ENCODE peak calls at places on chromosome 5, in five cellular contexts. Z is ovary, P is adrenal gland, N is uterus, F is GM12891. I is an unnamed sample.

GRCh38 chr5:131067596-131067995 is 97.5 kb downstream of the HINT1 start:
- DNase-seq in Z (no peak), P (no peak), N (no peak), F (no peak), I (no peak)

GRCh38 chr5:76742586-76742985 is 26.7 kb downstream of the F2R start:
- DNase-seq in Z (no peak), P (no peak), N (no peak), F (no peak), I (no peak)

GRCh38 chr5:112419596-112420110 is 576 bp upstream of the EPB41L4A start:
- DNase-seq in Z (peak; percentile 62), P (peak; percentile 73), N (peak; percentile 42), F (peak; percentile 30), I (peak; percentile 86)

GRCh38 chr5:127849436-127849835 is 146.2 kb downstream of the CCDC192 start:
- DNase-seq in Z (no peak), P (no peak), N (no peak), F (no peak), I (no peak)

GRCh38 chr5:154831451-154831850 is 19.0 kb downstream of the FAXDC2 start:
- DNase-seq in Z (no peak), P (no peak), N (no peak), F (no peak), I (no peak)

GRCh38 chr5:83022334-83022733 is 54.9 kb downstream of the TMEM167A start:
- DNase-seq in Z (no peak), P (no peak), N (no peak), F (no peak), I (no peak)

GRCh38 chr5:95422842-95423241 is 31.7 kb downstream of the FAM81B start:
- DNase-seq in Z (no peak), P (peak; percentile 29), N (no peak), F (no peak), I (no peak)

GRCh38 chr5:78008356-78008967 is 232.3 kb upstream of the TBCA start:
- DNase-seq in Z (no peak), P (peak; percentile 32), N (no peak), F (no peak), I (no peak)

GRCh38 chr5:102277059-102277621 is 18.9 kb downstream of the SLCO4C1 start:
- DNase-seq in Z (no peak), P (no peak), N (no peak), F (no peak), I (no peak)

GRCh38 chr5:151214614-151215545 is 9.0 kb downstream of the CCDC69 start:
- DNase-seq in Z (no peak), P (peak; percentile 88), N (no peak), F (peak; percentile 43), I (peak; percentile 94)

GRCh38 chr5:159263569-159263905 is 447 bp downstream of the UBLCP1 start:
- DNase-seq in Z (no peak), P (no peak), N (no peak), F (no peak), I (no peak)

GRCh38 chr5:96144289-96144688 is 182.6 kb upstream of the ELL2 start:
- DNase-seq in Z (no peak), P (no peak), N (no peak), F (no peak), I (no peak)

GRCh38 chr5:118553662-118554061 is 434.7 kb downstream of the DTWD2 start:
- DNase-seq in Z (no peak), P (no peak), N (no peak), F (no peak), I (no peak)

GRCh38 chr5:131515348-131515747 is 119.7 kb downstream of the RAPGEF6 start:
- DNase-seq in Z (no peak), P (no peak), N (no peak), F (no peak), I (no peak)

GRCh38 chr5:51404256-51404655 is 21.0 kb downstream of the ISL1 start:
- DNase-seq in Z (no peak), P (no peak), N (no peak), F (no peak), I (no peak)

GRCh38 chr5:149658299-149658698 is 71.8 kb upstream of the PPARGC1B start:
- DNase-seq in Z (no peak), P (no peak), N (no peak), F (no peak), I (no peak)

GRCh38 chr5:55191165-55191564 is 18.2 kb upstream of the CDC20B start:
- DNase-seq in Z (no peak), P (no peak), N (no peak), F (no peak), I (no peak)

GRCh38 chr5:65418661-65419060 is 63.1 kb downstream of the ADAMTS6 start:
- DNase-seq in Z (no peak), P (no peak), N (no peak), F (no peak), I (no peak)

GRCh38 chr5:135185461-135186075 is 151.5 kb upstream of the PITX1 start:
- DNase-seq in Z (no peak), P (no peak), N (no peak), F (no peak), I (no peak)

GRCh38 chr5:67983251-67983941 is 232.2 kb upstream of the PIK3R1 start:
- DNase-seq in Z (no peak), P (no peak), N (no peak), F (no peak), I (no peak)

GRCh38 chr5:72366324-72366976 is 46.3 kb downstream of the PTCD2 start:
- DNase-seq in Z (peak; percentile 46), P (peak; percentile 71), N (peak; percentile 81), F (no peak), I (no peak)

GRCh38 chr5:124438390-124439380 is 307.8 kb downstream of the ZNF608 start:
- DNase-seq in Z (no peak), P (no peak), N (no peak), F (no peak), I (no peak)

GRCh38 chr5:161051920-161052500 is 200.0 kb upstream of the ATP10B start:
- DNase-seq in Z (no peak), P (no peak), N (no peak), F (no peak), I (no peak)

GRCh38 chr5:37436146-37436934 is 57.2 kb downstream of the WDR70 start:
- DNase-seq in Z (no peak), P (no peak), N (no peak), F (no peak), I (no peak)

GRCh38 chr5:112533315-112533867 is 114.3 kb upstream of the EPB41L4A start:
- DNase-seq in Z (no peak), P (no peak), N (no peak), F (no peak), I (no peak)

GRCh38 chr5:112857866-112858265 is 3.2 kb upstream of the SRP19 start:
- DNase-seq in Z (no peak), P (no peak), N (no peak), F (no peak), I (no peak)

GRCh38 chr5:167582263-167582662 is 709.2 kb upstream of the WWC1 start:
- DNase-seq in Z (no peak), P (no peak), N (no peak), F (no peak), I (no peak)
- TF ChIP-seq POLR2A in Z (no peak), P (no peak), N (no peak), F (no peak), I (no peak)

DNA sequence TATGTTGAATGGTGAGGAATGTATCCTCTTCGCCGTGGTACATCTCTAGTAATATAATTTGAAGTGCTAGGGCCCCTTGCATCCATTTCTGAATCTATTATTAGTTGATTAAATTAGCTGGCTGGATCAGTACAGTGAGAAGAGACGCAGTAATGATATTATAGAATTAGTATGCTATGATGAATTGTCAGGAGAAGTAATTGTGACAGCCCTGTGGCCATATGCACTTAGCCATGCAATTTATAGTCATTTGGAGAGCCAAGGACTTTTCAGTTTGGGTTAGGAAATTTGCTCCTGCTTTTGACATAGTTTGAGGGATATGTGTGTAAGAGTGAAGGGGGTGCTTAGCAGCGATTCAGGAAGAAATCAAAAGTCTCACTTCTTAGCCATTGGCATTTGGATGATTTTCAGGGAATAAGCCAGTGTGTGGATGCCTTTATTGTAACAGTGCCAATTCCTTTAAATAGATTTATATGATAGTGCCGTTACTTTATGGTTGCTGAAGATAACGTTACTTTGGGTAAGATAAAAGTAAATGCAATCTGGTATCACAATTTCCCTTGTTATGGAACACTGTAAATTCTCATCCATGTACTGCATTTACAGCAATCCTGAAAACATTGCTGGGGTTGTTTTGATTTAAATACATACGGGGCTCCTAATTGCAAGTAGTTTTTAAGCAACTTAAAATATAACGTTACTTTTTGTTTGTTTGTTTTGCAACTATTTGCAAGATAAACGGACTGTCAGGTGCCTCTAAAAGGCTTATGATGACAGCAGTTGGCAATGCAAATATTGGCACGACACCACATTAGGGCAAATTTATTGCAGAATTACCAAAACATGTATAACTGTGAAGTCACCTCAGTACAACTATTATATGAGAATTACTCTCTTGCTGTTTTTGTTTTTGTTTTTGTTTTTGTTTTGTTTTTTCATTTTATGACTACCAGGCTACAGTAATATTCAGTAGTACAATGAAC is 875.4 kb upstream of the WWC1 start:
- DNase-seq in Z (no peak), P (no peak), N (no peak), F (no peak), I (no peak)
- TF ChIP-seq POLR2A in Z (no peak), P (no peak), N (no peak), F (no peak), I (no peak)

DNA sequence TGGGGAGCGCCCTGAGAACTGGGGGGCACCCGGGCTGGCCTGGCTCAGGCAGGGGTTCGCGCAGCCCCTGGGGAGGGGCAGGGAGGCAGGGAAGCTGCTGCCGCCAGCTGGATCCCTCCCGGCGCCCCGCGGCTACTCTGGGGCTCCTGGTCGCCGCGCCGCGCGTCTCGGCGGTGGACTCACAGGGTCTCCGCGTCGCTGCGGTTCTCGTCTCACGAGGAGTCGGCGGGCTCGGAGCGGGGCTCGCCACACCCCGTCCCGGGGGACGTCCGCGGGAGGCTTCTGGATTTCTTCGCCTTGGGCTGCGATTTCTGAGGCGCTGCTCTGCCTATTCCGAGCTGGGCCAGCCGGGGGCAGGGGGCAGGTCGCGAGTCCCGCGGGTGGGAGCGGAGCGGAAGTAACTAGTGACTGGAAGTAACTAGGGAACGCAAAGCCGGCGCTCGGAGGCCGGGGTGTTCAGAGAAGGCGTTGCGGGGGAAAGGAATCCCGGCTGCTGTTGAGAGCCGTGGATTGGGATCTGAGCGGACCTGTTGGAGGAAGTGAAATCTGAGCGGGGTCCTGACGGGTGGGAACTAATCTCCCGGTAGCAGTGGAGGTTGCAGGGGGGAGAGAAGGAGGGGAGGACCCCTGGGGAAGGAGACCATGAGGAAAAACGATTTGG is 509 bp downstream of the CYSTM1 start:
- DNase-seq in Z (peak; percentile 83), P (peak; percentile 80), N (peak; percentile 69), F (peak; percentile 64), I (peak; percentile 94)
- TF ChIP-seq POLR2A in Z (no peak), P (no peak), N (no peak), F (no peak), I (no peak)

DNA sequence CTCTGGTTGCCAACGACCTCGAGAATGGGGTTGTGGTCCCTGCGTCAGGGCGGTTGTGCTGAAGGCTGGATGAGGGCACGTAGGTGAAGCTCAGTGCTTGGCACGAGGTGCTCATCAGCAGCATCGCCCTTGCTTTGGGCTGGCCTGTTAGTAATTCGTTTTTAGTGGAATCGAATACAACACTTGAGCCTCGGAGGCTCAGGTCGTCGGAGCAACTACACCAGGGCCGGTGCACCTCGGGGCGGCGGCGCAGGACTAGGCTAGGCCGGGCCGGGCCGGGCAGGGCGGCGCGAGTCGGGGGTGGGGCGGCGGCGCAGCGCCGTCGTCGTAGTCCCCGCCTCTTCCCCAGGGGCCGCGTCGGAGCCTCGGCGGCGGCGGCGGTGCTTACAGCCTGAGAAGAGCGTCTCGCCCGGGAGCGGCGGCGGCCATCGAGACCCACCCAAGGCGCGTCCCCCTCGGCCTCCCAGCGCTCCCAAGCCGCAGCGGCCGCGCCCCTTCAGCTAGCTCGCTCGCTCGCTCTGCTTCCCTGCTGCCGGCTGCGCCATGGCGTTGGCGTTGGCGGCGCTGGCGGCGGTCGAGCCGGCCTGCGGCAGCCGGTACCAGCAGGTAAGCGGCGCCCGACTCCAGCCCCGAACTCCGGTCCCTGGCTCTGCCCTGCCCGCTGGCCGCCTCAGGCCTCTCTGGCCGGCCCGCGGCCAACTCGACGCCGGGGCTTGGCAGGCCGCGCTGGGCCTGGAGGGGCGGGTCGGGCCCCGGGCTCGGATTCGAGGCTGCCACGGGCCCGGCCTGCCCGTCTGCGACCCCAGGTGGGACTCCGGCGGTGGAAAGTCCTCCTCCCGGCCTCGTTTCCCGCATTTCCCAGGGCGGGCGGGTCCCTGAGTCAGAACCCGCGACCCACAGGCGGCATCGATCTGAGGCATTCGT is at the start of gene NDFIP1:
- DNase-seq in Z (peak; percentile 88), P (peak; percentile 82), N (peak; percentile 74), F (peak; percentile 59), I (peak; percentile 98)
- TF ChIP-seq POLR2A in Z (peak; percentile 90), P (peak; percentile 97), N (peak; percentile 96), F (no peak), I (no peak)